ENCODE peak calls at places on chromosomes 11 and 22, in four cellular contexts. D is epithelial cell of esophagus, A is posterior cingulate gyrus, F is NCI-H510A treated with DMSO at 0.1 percent for 48 hours. X is an unnamed sample.

GRCh38 chr11:120331301-120331966 is 4.8 kb upstream of the ARHGEF12 start:
- DNase-seq in D (peak), A (no peak), F (no peak), X (no peak)

GRCh38 chr22:47795477-47796127 is 1033.2 kb downstream of the TBC1D22A start:
- DNase-seq in F (no peak), D (no peak), A (no peak), X (no peak)

GRCh38 chr11:86570457-86570856 is 102.0 kb downstream of the ME3 start:
- DNase-seq in A (no peak), D (no peak), F (no peak), X (no peak)

GRCh38 chr22:20868225-20868944 is 9.6 kb downstream of the SNAP29 start:
- DNase-seq in D (no peak), F (no peak), A (no peak), X (no peak)

GRCh38 chr11:125371451-125371935 is 124.6 kb downstream of the FEZ1 start:
- DNase-seq in A (no peak), F (no peak), D (no peak), X (no peak)

GRCh38 chr11:8775341-8776133 is 92.9 kb downstream of the RPL27A start:
- DNase-seq in A (no peak), D (peak), F (no peak), X (no peak)

GRCh38 chr11:67698247-67698646 is 23.8 kb upstream of the ALDH3B2 start:
- DNase-seq in D (peak), F (no peak), A (no peak), X (no peak)

GRCh38 chr11:8356216-8356615 is 92.5 kb upstream of the LMO1 start:
- DNase-seq in F (no peak), A (no peak), D (no peak), X (no peak)

GRCh38 chr11:75773595-75774353 is 5.2 kb downstream of the DGAT2 start:
- DNase-seq in D (peak), A (no peak), F (no peak), X (no peak)

GRCh38 chr11:64894070-64894811 is 15.8 kb upstream of the EHD1 start:
- DNase-seq in F (peak), D (peak), A (peak), X (peak)

GRCh38 chr11:125375146-125375545 is 120.9 kb downstream of the FEZ1 start:
- DNase-seq in A (no peak), F (no peak), D (no peak), X (no peak)

GRCh38 chr11:86592659-86593451 is 79.6 kb downstream of the ME3 start:
- DNase-seq in D (peak), A (no peak), F (peak), X (no peak)

GRCh38 chr11:123122341-123122740 is 60.4 kb upstream of the HSPA8 start:
- DNase-seq in F (no peak), D (peak), A (no peak), X (no peak)

GRCh38 chr11:94855666-94856065 is 87.5 kb downstream of the AMOTL1 start:
- DNase-seq in A (no peak), D (no peak), F (no peak), X (no peak)

GRCh38 chr11:7143908-7144307 is 55.1 kb downstream of the RBMXL2 start:
- DNase-seq in D (peak), A (no peak), F (peak), X (no peak)

GRCh38 chr22:42622061-42622710 is 7.5 kb upstream of the POLDIP3 start:
- DNase-seq in A (no peak), F (no peak), D (no peak), X (no peak)

GRCh38 chr22:21726650-21727049 is 8.9 kb downstream of the YPEL1 start:
- DNase-seq in F (peak), A (no peak), D (peak), X (no peak)

GRCh38 chr22:21020802-21021429 is 6.0 kb downstream of the P2RX6 start:
- DNase-seq in F (no peak), D (peak), A (no peak), X (no peak)

GRCh38 chr22:49549851-49550430 is 277.7 kb downstream of the BRD1 start:
- DNase-seq in A (no peak), D (no peak), F (no peak), X (no peak)

GRCh38 chr11:3109434-3109833 is 52.2 kb upstream of the CARS1 start:
- DNase-seq in A (no peak), D (no peak), F (no peak), X (no peak)

GRCh38 chr11:29296680-29297079 is 720.1 kb downstream of the KCNA4 start:
- DNase-seq in D (no peak), F (no peak), A (no peak), X (no peak)

GRCh38 chr11:35147273-35147672 is 8.3 kb downstream of the CD44 start:
- DNase-seq in F (no peak), A (no peak), D (no peak), X (no peak)

GRCh38 chr11:108302121-108302785 is 79.4 kb downstream of the ATM start:
- DNase-seq in A (no peak), F (no peak), D (peak), X (no peak)

X was measured in anterior cingulate cortex.